ENCODE peak calls at places on chromosomes 13 and 19, in seven cellular contexts. One of them, this sample, is unnamed.

GRCh38 chr13:37510441-37510840 is 88.1 kb downstream of the POSTN start:
- DNase-seq in neural progenitor cell: no peak
- DNase-seq in tibial artery: no peak
- DNase-seq in left ventricle myocardium inferior: no peak
- DNase-seq in MG63: no peak
- DNase-seq in adrenal gland: no peak
- DNase-seq in Karpas-422: no peak
- DNase-seq in this sample: no peak

GRCh38 chr19:5947435-5947834 is 30.5 kb downstream of the RANBP3 start:
- DNase-seq in neural progenitor cell: no peak
- DNase-seq in tibial artery: peak; percentile 82
- DNase-seq in left ventricle myocardium inferior: peak; percentile 68
- DNase-seq in MG63: no peak
- DNase-seq in adrenal gland: peak; percentile 65
- DNase-seq in Karpas-422: no peak
- DNase-seq in this sample: no peak

GRCh38 chr13:73767747-73768315 is 366.4 kb downstream of the KLF12 start:
- DNase-seq in neural progenitor cell: peak; percentile 50
- DNase-seq in tibial artery: no peak
- DNase-seq in left ventricle myocardium inferior: no peak
- DNase-seq in MG63: no peak
- DNase-seq in adrenal gland: no peak
- DNase-seq in Karpas-422: peak; percentile 52
- DNase-seq in this sample: no peak

GRCh38 chr13:113782472-113782871 is 23.4 kb downstream of the TMEM255B start:
- DNase-seq in neural progenitor cell: no peak
- DNase-seq in tibial artery: no peak
- DNase-seq in left ventricle myocardium inferior: no peak
- DNase-seq in MG63: no peak
- DNase-seq in adrenal gland: no peak
- DNase-seq in Karpas-422: no peak
- DNase-seq in this sample: no peak

GRCh38 chr13:106507560-106508274 is 27.7 kb downstream of the EFNB2 start:
- DNase-seq in neural progenitor cell: peak; percentile 24
- DNase-seq in tibial artery: no peak
- DNase-seq in left ventricle myocardium inferior: no peak
- DNase-seq in MG63: no peak
- DNase-seq in adrenal gland: no peak
- DNase-seq in Karpas-422: no peak
- DNase-seq in this sample: no peak

GRCh38 chr13:59750860-59751259 is 412.9 kb downstream of the DIAPH3 start:
- DNase-seq in neural progenitor cell: peak; percentile 90
- DNase-seq in tibial artery: no peak
- DNase-seq in left ventricle myocardium inferior: no peak
- DNase-seq in MG63: no peak
- DNase-seq in adrenal gland: no peak
- DNase-seq in Karpas-422: no peak
- DNase-seq in this sample: no peak

GRCh38 chr13:98350746-98351330 is 173.8 kb upstream of the RNF113B start:
- DNase-seq in neural progenitor cell: no peak
- DNase-seq in tibial artery: no peak
- DNase-seq in left ventricle myocardium inferior: no peak
- DNase-seq in MG63: no peak
- DNase-seq in adrenal gland: no peak
- DNase-seq in Karpas-422: no peak
- DNase-seq in this sample: no peak

GRCh38 chr13:20667857-20668256 is 35.6 kb upstream of the IL17D start:
- DNase-seq in neural progenitor cell: no peak
- DNase-seq in tibial artery: no peak
- DNase-seq in left ventricle myocardium inferior: no peak
- DNase-seq in MG63: no peak
- DNase-seq in adrenal gland: no peak
- DNase-seq in Karpas-422: no peak
- DNase-seq in this sample: peak; percentile 33

GRCh38 chr13:101417501-101417900 is 1.2 kb upstream of the NALCN start:
- DNase-seq in neural progenitor cell: no peak
- DNase-seq in tibial artery: no peak
- DNase-seq in left ventricle myocardium inferior: no peak
- DNase-seq in MG63: no peak
- DNase-seq in adrenal gland: no peak
- DNase-seq in Karpas-422: no peak
- DNase-seq in this sample: no peak

DNA sequence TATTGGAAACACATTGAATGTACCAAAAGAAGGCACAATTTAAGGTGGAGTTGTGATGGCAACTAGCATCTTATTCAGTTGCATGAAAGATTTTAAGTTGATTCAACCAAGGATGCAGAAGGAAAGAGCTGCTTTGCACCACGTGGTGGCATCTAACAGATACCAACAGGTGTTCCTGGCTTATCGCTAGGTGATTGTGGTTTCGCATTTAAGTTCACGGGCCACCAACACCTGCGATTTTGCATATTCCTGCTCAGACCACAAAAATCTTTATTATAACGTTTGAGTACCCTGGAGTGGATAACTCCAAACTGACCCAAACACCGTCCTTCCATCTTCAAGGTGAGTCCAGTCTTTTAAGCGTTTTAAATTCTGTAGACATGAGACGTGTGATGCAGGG is 45.3 kb downstream of the RGCC start:
- DNase-seq in neural progenitor cell: no peak
- DNase-seq in tibial artery: no peak
- DNase-seq in left ventricle myocardium inferior: no peak
- DNase-seq in MG63: no peak
- DNase-seq in adrenal gland: no peak
- DNase-seq in Karpas-422: peak; percentile 80
- DNase-seq in this sample: no peak
- H3K4me3 ChIP-seq in neural progenitor cell: no peak overlapping the region
- H3K4me3 ChIP-seq in tibial artery: no peak overlapping the region
- H3K4me3 ChIP-seq in left ventricle myocardium inferior: no peak overlapping the region
- H3K4me3 ChIP-seq in MG63: no peak overlapping the region
- H3K4me3 ChIP-seq in adrenal gland: no peak overlapping the region
- H3K4me3 ChIP-seq in Karpas-422: peak overlapping the region; percentile 57
- H3K4me3 ChIP-seq in this sample: no peak overlapping the region

GRCh38 chr19:18298601-18299000 is 17.2 kb upstream of the JUND start:
- DNase-seq in neural progenitor cell: no peak
- DNase-seq in tibial artery: no peak
- DNase-seq in left ventricle myocardium inferior: no peak
- DNase-seq in MG63: no peak
- DNase-seq in adrenal gland: no peak
- DNase-seq in Karpas-422: no peak
- DNase-seq in this sample: no peak
- H3K9me3 ChIP-seq in neural progenitor cell: no peaks in the 10 kb centered on the region
- H3K9me3 ChIP-seq in tibial artery: no peaks in the 10 kb centered on the region
- H3K9me3 ChIP-seq in left ventricle myocardium inferior: no peaks in the 10 kb centered on the region
- H3K9me3 ChIP-seq in MG63: no peaks in the 10 kb centered on the region
- H3K9me3 ChIP-seq in adrenal gland: no peaks in the 10 kb centered on the region
- H3K9me3 ChIP-seq in Karpas-422: no peaks in the 10 kb centered on the region
- H3K9me3 ChIP-seq in this sample: no peaks in the 10 kb centered on the region

DNA sequence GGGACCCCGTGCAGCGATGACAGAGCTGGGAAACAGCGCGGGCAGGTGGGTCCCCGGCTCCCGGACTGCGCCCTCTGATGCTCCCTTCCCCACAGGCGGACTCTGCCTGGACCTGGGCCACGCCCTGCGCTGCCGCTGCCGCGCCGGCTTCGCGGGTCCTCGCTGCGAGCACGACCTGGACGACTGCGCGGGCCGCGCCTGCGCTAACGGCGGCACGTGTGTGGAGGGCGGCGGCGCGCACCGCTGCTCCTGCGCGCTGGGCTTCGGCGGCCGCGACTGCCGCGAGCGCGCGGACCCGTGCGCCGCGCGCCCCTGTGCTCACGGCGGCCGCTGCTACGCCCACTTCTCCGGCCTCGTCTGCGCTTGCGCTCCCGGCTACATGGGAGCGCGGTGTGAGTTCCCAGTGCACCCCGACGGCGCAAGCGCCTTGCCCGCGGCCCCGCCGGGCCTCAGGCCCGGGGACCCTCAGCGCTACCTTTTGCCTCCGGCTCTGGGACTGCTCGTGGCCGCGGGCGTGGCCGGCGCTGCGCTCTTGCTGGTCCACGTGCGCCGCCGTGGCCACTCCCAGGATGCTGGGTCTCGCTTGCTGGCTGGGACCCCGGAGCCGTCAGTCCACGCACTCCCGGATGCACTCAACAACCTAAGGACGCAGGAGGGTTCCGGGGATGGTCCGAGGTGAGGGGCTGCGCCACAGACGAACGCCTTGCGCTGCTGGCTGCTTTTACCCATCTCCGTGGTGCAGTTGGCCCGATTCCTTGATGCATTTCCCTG is 7.8 kb upstream of the SELENOV start:
- DNase-seq in neural progenitor cell: peak; percentile 95
- DNase-seq in tibial artery: no peak
- DNase-seq in left ventricle myocardium inferior: no peak
- DNase-seq in MG63: peak; percentile 74
- DNase-seq in adrenal gland: no peak
- DNase-seq in Karpas-422: peak; percentile 83
- DNase-seq in this sample: peak; percentile 35
- H3K4me3 ChIP-seq in neural progenitor cell: peak overlapping the region; percentile 53
- H3K4me3 ChIP-seq in tibial artery: peak overlapping the region; percentile 45
- H3K4me3 ChIP-seq in left ventricle myocardium inferior: peak overlapping the region; percentile 62
- H3K4me3 ChIP-seq in MG63: peak overlapping the region; percentile 66
- H3K4me3 ChIP-seq in adrenal gland: no peak overlapping the region
- H3K4me3 ChIP-seq in Karpas-422: peak overlapping the region; percentile 73
- H3K4me3 ChIP-seq in this sample: no peak overlapping the region

GRCh38 chr19:53290758-53291549 is 23.4 kb upstream of the VN1R4 start:
- DNase-seq in neural progenitor cell: no peak
- DNase-seq in tibial artery: no peak
- DNase-seq in left ventricle myocardium inferior: no peak
- DNase-seq in MG63: no peak
- DNase-seq in adrenal gland: no peak
- DNase-seq in Karpas-422: no peak
- DNase-seq in this sample: no peak

DNA sequence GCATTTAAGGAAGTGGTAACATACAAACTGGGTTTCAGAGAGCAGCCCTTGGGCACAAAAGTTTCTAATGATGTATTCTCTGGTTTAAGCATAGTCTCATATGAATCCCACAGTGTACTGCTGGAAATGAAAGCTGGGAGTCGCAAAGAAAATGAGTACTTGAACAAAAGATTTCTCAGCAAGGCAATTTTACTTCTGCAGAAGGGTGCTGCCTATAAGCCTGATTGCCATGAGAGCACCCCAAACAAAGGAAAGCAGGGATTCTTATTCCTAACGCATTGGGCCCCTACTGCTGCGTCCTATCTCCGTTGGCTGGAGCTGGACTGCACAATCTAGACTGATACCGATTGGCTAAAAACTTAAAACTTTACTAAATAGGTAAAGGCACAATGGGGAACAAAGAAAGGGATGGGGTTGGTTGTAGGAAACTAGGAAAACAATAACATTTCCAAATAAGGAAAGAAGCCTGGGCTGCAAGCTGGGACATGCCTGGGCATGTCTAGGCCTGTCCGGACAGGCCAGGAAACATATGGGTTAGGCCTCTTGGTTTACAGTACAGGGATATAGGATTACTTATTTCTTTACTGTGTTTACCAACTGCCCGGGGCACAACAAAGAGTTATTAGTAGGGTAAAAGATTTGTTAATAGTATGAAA is 27.4 kb upstream of the VN1R4 start:
- DNase-seq in neural progenitor cell: peak; percentile 29
- DNase-seq in tibial artery: no peak
- DNase-seq in left ventricle myocardium inferior: no peak
- DNase-seq in MG63: no peak
- DNase-seq in adrenal gland: no peak
- DNase-seq in Karpas-422: no peak
- DNase-seq in this sample: no peak
- H3K9me3 ChIP-seq in neural progenitor cell: no peaks in the 10 kb centered on the region
- H3K9me3 ChIP-seq in tibial artery: no peaks in the 10 kb centered on the region
- H3K9me3 ChIP-seq in left ventricle myocardium inferior: peaks cover 55% of the 10 kb centered on the region
- H3K9me3 ChIP-seq in MG63: peaks cover 9% of the 10 kb centered on the region
- H3K9me3 ChIP-seq in adrenal gland: no peaks in the 10 kb centered on the region
- H3K9me3 ChIP-seq in Karpas-422: peaks cover 25% of the 10 kb centered on the region
- H3K9me3 ChIP-seq in this sample: no peaks in the 10 kb centered on the region

This sample was measured in thyroid gland.